ENCODE peak calls at places on chromosomes 2 and 18, in eight cellular contexts. D is right cardiac atrium; X is naive thymus-derived CD4-positive, alpha-beta T cell; P is fibroblast of lung; J is body of pancreas; N is heart right ventricle; B is cardiac muscle cell; Q is sigmoid colon. V is an unnamed sample.

GRCh38 chr2:127047716-127048617 is 59.0 kb downstream of the BIN1 start:
- DNase-seq in D (peak; percentile 46), B (no peak), X (no peak), P (no peak), N (no peak), Q (peak; percentile 61), J (no peak), V (no peak)

GRCh38 chr2:36708119-36708741 is 11.7 kb downstream of the VIT start:
- DNase-seq in P (peak; percentile 44), X (no peak), B (no peak), Q (no peak), J (no peak), N (no peak), D (no peak), V (no peak)

GRCh38 chr2:239751719-239752355 is 273.3 kb downstream of the NDUFA10 start:
- DNase-seq in B (no peak), X (no peak), N (peak; percentile 14), J (no peak), P (peak; percentile 7), Q (no peak), D (peak; percentile 71), V (no peak)

GRCh38 chr18:48555465-48555995 is 16.7 kb downstream of the CTIF start:
- DNase-seq in B (no peak), X (no peak), J (no peak), Q (peak; percentile 57), D (no peak), N (no peak), P (no peak), V (no peak)

GRCh38 chr2:237383991-237384671 is 29.8 kb downstream of the COL6A3 start:
- DNase-seq in B (no peak), Q (no peak), J (no peak), X (no peak), D (no peak), P (no peak), N (no peak), V (no peak)

GRCh38 chr2:230077851-230078547 is 9.3 kb upstream of the SLC16A14 start:
- DNase-seq in Q (no peak), B (no peak), N (no peak), P (no peak), D (no peak), X (no peak), J (no peak), V (no peak)

GRCh38 chr2:161246301-161246700 is 61.9 kb upstream of the PSMD14 start:
- DNase-seq in P (no peak), B (peak; percentile 37), J (no peak), X (no peak), Q (no peak), N (no peak), D (no peak), V (no peak)

GRCh38 chr2:111117666-111118454 is 2.9 kb upstream of the BCL2L11 start:
- DNase-seq in B (peak; percentile 38), D (peak; percentile 77), J (peak; percentile 28), Q (peak; percentile 67), X (no peak), N (peak; percentile 32), P (peak; percentile 78), V (no peak)

GRCh38 chr2:223586261-223586660 is 15.9 kb downstream of the SCG2 start:
- DNase-seq in N (no peak), Q (no peak), X (no peak), P (peak; percentile 83), J (no peak), B (no peak), D (no peak), V (no peak)

GRCh38 chr2:8677646-8678592 is 3.9 kb upstream of the ID2 start:
- DNase-seq in Q (peak; percentile 81), P (peak; percentile 87), X (peak; percentile 15), N (peak; percentile 55), B (peak; percentile 83), D (peak; percentile 86), J (peak; percentile 66), V (peak; percentile 48)

GRCh38 chr2:166385313-166385712 is 9.6 kb upstream of the SCN9A start:
- DNase-seq in Q (no peak), D (no peak), J (no peak), X (no peak), N (no peak), P (no peak), B (no peak), V (no peak)

GRCh38 chr18:32337821-32338220 is 132.9 kb downstream of the GAREM1 start:
- DNase-seq in N (no peak), J (no peak), Q (no peak), B (no peak), X (no peak), D (no peak), P (peak; percentile 61), V (no peak)

GRCh38 chr2:8515864-8516533 is 165.9 kb upstream of the ID2 start:
- DNase-seq in X (no peak), Q (no peak), N (no peak), J (no peak), D (peak; percentile 24), P (no peak), B (no peak), V (no peak)

GRCh38 chr2:176584333-176584732 is 315.1 kb downstream of the MTX2 start:
- DNase-seq in Q (no peak), N (no peak), B (no peak), D (no peak), J (no peak), P (peak; percentile 90), X (no peak), V (no peak)

GRCh38 chr2:3523551-3524041 is 4.3 kb upstream of the ADI1 start:
- DNase-seq in Q (no peak), N (no peak), J (no peak), X (no peak), D (no peak), P (peak; percentile 63), B (no peak), V (no peak)

GRCh38 chr2:146124741-146125140 is 1604.8 kb upstream of the ZEB2 start:
- DNase-seq in N (no peak), Q (no peak), B (no peak), D (no peak), X (no peak), P (peak; percentile 88), J (no peak), V (no peak)

GRCh38 chr2:10414000-10414451 is 34.1 kb downstream of the ODC1 start:
- DNase-seq in P (peak; percentile 66), Q (no peak), N (no peak), D (no peak), B (no peak), J (peak; percentile 80), X (no peak), V (no peak)

GRCh38 chr2:72883356-72883962 is 3.7 kb upstream of the SPR start:
- DNase-seq in X (no peak), B (peak; percentile 89), D (peak; percentile 51), Q (no peak), J (no peak), N (peak; percentile 48), P (peak; percentile 38), V (no peak)

GRCh38 chr2:225270861-225271260 is 128.6 kb upstream of the NYAP2 start:
- DNase-seq in P (peak; percentile 71), Q (no peak), B (peak; percentile 38), N (no peak), X (no peak), J (no peak), D (no peak), V (no peak)

GRCh38 chr2:188970201-188970600 is 4.0 kb upstream of the COL3A1 start:
- DNase-seq in B (no peak), X (no peak), N (no peak), J (no peak), P (peak; percentile 74), Q (no peak), D (no peak), V (no peak)

GRCh38 chr2:207534390-207534789 is 4.6 kb downstream of the CREB1 start:
- DNase-seq in J (no peak), B (no peak), N (no peak), Q (no peak), D (no peak), P (no peak), X (no peak), V (no peak)

GRCh38 chr2:96945011-96945410 is 41.4 kb downstream of the FAM178B start:
- DNase-seq in B (no peak), P (no peak), J (no peak), Q (no peak), D (no peak), X (no peak), N (no peak), V (no peak)
- H3K27ac ChIP-seq in B (no peak overlapping the region), P (no peak overlapping the region), J (no peak overlapping the region), Q (peak overlapping the region; percentile 35), D (no peak overlapping the region), X (no peak overlapping the region), N (no peak overlapping the region), V (no peak overlapping the region)

DNA sequence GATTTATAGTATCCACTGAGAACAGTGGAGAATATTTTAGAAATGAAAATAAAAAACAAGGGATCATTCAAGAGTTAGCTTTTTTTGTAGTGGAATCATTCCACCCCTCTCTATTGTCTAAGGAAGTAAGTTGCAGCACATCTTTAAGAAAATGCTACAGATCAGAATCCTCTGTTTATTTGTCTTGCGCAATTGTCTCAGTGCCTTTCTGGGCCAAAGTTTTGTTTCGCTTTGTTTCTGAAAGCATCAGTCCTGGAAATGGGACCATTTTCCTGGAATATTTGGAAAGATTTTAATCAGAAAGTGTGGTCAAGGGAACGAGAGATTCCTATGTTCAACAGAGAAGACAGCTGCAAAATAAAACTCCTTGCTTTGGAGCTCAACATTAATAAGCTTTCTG is 74.1 kb downstream of the NRXN1 start:
- DNase-seq in B (no peak), J (no peak), X (no peak), Q (no peak), N (no peak), D (no peak), P (peak; percentile 50), V (no peak)
- H3K4me3 ChIP-seq in B (no peak overlapping the region), J (no peak overlapping the region), X (no peak overlapping the region), Q (no peak overlapping the region), N (no peak overlapping the region), D (no peak overlapping the region), P (no peak overlapping the region), V (no peak overlapping the region)

GRCh38 chr2:191122638-191123294 is 28.0 kb downstream of the STAT4 start:
- DNase-seq in D (no peak), P (no peak), J (no peak), N (no peak), X (no peak), B (no peak), Q (no peak), V (no peak)

GRCh38 chr2:191126386-191126785 is 24.4 kb downstream of the STAT4 start:
- DNase-seq in D (no peak), B (no peak), P (no peak), J (no peak), N (no peak), X (no peak), Q (no peak), V (no peak)

GRCh38 chr2:191128911-191129304 is 21.9 kb downstream of the STAT4 start:
- DNase-seq in B (no peak), X (no peak), Q (no peak), N (no peak), P (no peak), D (no peak), J (no peak), V (no peak)

GRCh38 chr2:191127235-191127634 is 23.6 kb downstream of the STAT4 start:
- DNase-seq in J (no peak), Q (no peak), N (no peak), B (no peak), P (no peak), X (no peak), D (no peak), V (no peak)

GRCh38 chr2:191128172-191128910 is 22.5 kb downstream of the STAT4 start:
- DNase-seq in B (no peak), Q (no peak), P (no peak), N (no peak), J (no peak), X (no peak), D (no peak), V (no peak)
- H3K27ac ChIP-seq in B (no peak overlapping the region), Q (no peak overlapping the region), P (no peak overlapping the region), N (no peak overlapping the region), J (no peak overlapping the region), X (peak overlapping the region; percentile 58), D (no peak overlapping the region), V (no peak overlapping the region)

GRCh38 chr2:236177967-236178909 is 10.1 kb upstream of the GBX2 start:
- DNase-seq in N (peak; percentile 40), J (peak; percentile 62), Q (peak; percentile 74), D (peak; percentile 83), P (peak; percentile 49), X (no peak), B (peak; percentile 79), V (no peak)
- H3K4me3 ChIP-seq in N (peak overlapping the region; percentile 25), J (no peak overlapping the region), Q (peak overlapping the region; percentile 0), D (peak overlapping the region; percentile 17), P (peak overlapping the region; percentile 44), X (no peak overlapping the region), B (peak overlapping the region; percentile 22), V (peak overlapping the region; percentile 10)

V was measured in prostate gland.